ENCODE peak calls at places on chromosome 22, in six cellular contexts. One of them, this sample, is unnamed. For H3K4me1, the result is how much of the 10 kb centered on the place peaks cover.

GRCh38 chr22:24102366-24103200 is 78.7 kb upstream of the SUSD2 start:
- DNase-seq in spleen: peak
- DNase-seq in suprapubic skin: peak
- DNase-seq in HCT116: no peak
- DNase-seq in Panc1: no peak
- DNase-seq in stomach: no peak
- DNase-seq in this sample: peak

GRCh38 chr22:33210129-33210784 is 152.1 kb upstream of the SYN3 start:
- DNase-seq in spleen: no peak
- DNase-seq in suprapubic skin: no peak
- DNase-seq in HCT116: no peak
- DNase-seq in Panc1: no peak
- DNase-seq in stomach: no peak
- DNase-seq in this sample: no peak

GRCh38 chr22:23119492-23120414 is 22.0 kb downstream of the RSPH14 start:
- DNase-seq in spleen: no peak
- DNase-seq in suprapubic skin: no peak
- DNase-seq in HCT116: no peak
- DNase-seq in Panc1: no peak
- DNase-seq in stomach: no peak
- DNase-seq in this sample: no peak

GRCh38 chr22:40434745-40435144 is 64.4 kb downstream of the SGSM3 start:
- DNase-seq in spleen: no peak
- DNase-seq in suprapubic skin: no peak
- DNase-seq in HCT116: no peak
- DNase-seq in Panc1: no peak
- DNase-seq in stomach: no peak
- DNase-seq in this sample: no peak

GRCh38 chr22:47370448-47371262 is 608.2 kb downstream of the TBC1D22A start:
- DNase-seq in spleen: peak
- DNase-seq in suprapubic skin: peak
- DNase-seq in HCT116: no peak
- DNase-seq in Panc1: no peak
- DNase-seq in stomach: peak
- DNase-seq in this sample: no peak

GRCh38 chr22:37496651-37497599 is 10.7 kb upstream of the MFNG start:
- DNase-seq in spleen: no peak
- DNase-seq in suprapubic skin: no peak
- DNase-seq in HCT116: no peak
- DNase-seq in Panc1: peak
- DNase-seq in stomach: no peak
- DNase-seq in this sample: no peak

GRCh38 chr22:44406581-44407403 is 91.2 kb downstream of the RTL6 start:
- DNase-seq in spleen: peak
- DNase-seq in suprapubic skin: peak
- DNase-seq in HCT116: no peak
- DNase-seq in Panc1: no peak
- DNase-seq in stomach: no peak
- DNase-seq in this sample: peak

GRCh38 chr22:19992921-19993355 is 23.7 kb downstream of the ARVCF start:
- DNase-seq in spleen: peak
- DNase-seq in suprapubic skin: no peak
- DNase-seq in HCT116: no peak
- DNase-seq in Panc1: no peak
- DNase-seq in stomach: no peak
- DNase-seq in this sample: no peak

GRCh38 chr22:28674121-28674563 is 5.5 kb downstream of the TTC28 start:
- DNase-seq in spleen: no peak
- DNase-seq in suprapubic skin: no peak
- DNase-seq in HCT116: no peak
- DNase-seq in Panc1: no peak
- DNase-seq in stomach: no peak
- DNase-seq in this sample: no peak

GRCh38 chr22:43470218-43470617 is 58.4 kb downstream of the MPPED1 start:
- DNase-seq in spleen: peak
- DNase-seq in suprapubic skin: no peak
- DNase-seq in HCT116: no peak
- DNase-seq in Panc1: no peak
- DNase-seq in stomach: no peak
- DNase-seq in this sample: no peak

GRCh38 chr22:20080776-20081654 is 974 bp downstream of the DGCR8 start:
- DNase-seq in spleen: peak
- DNase-seq in suprapubic skin: no peak
- DNase-seq in HCT116: no peak
- DNase-seq in Panc1: no peak
- DNase-seq in stomach: no peak
- DNase-seq in this sample: no peak

GRCh38 chr22:27129266-27129665 is 471.9 kb downstream of the MIAT start:
- DNase-seq in spleen: no peak
- DNase-seq in suprapubic skin: no peak
- DNase-seq in HCT116: no peak
- DNase-seq in Panc1: no peak
- DNase-seq in stomach: no peak
- DNase-seq in this sample: no peak

GRCh38 chr22:24424001-24424900 is 3.1 kb upstream of the ADORA2A start:
- DNase-seq in spleen: peak
- DNase-seq in suprapubic skin: no peak
- DNase-seq in HCT116: no peak
- DNase-seq in Panc1: no peak
- DNase-seq in stomach: no peak
- DNase-seq in this sample: no peak

GRCh38 chr22:23243006-23243573 is 62.8 kb downstream of the BCR start:
- DNase-seq in spleen: no peak
- DNase-seq in suprapubic skin: no peak
- DNase-seq in HCT116: no peak
- DNase-seq in Panc1: no peak
- DNase-seq in stomach: no peak
- DNase-seq in this sample: no peak

GRCh38 chr22:37018815-37019308 is 385 bp downstream of the TST start:
- DNase-seq in spleen: peak
- DNase-seq in suprapubic skin: peak
- DNase-seq in HCT116: no peak
- DNase-seq in Panc1: no peak
- DNase-seq in stomach: peak
- DNase-seq in this sample: peak

GRCh38 chr22:23206915-23207314 is 26.6 kb downstream of the BCR start:
- DNase-seq in spleen: no peak
- DNase-seq in suprapubic skin: no peak
- DNase-seq in HCT116: no peak
- DNase-seq in Panc1: no peak
- DNase-seq in stomach: no peak
- DNase-seq in this sample: no peak

GRCh38 chr22:49168219-49168813 is 659.4 kb downstream of the BRD1 start:
- DNase-seq in spleen: no peak
- DNase-seq in suprapubic skin: no peak
- DNase-seq in HCT116: no peak
- DNase-seq in Panc1: no peak
- DNase-seq in stomach: no peak
- DNase-seq in this sample: no peak

GRCh38 chr22:49166746-49167145 is 660.9 kb downstream of the BRD1 start:
- DNase-seq in spleen: no peak
- DNase-seq in suprapubic skin: no peak
- DNase-seq in HCT116: no peak
- DNase-seq in Panc1: no peak
- DNase-seq in stomach: no peak
- DNase-seq in this sample: no peak

GRCh38 chr22:49163960-49164690 is 663.5 kb downstream of the BRD1 start:
- DNase-seq in spleen: no peak
- DNase-seq in suprapubic skin: no peak
- DNase-seq in HCT116: no peak
- DNase-seq in Panc1: no peak
- DNase-seq in stomach: no peak
- DNase-seq in this sample: no peak

GRCh38 chr22:49164773-49165320 is 662.8 kb downstream of the BRD1 start:
- DNase-seq in spleen: no peak
- DNase-seq in suprapubic skin: no peak
- DNase-seq in HCT116: no peak
- DNase-seq in Panc1: no peak
- DNase-seq in stomach: no peak
- DNase-seq in this sample: no peak

GRCh38 chr22:49166211-49166610 is 661.5 kb downstream of the BRD1 start:
- DNase-seq in spleen: no peak
- DNase-seq in suprapubic skin: no peak
- DNase-seq in HCT116: no peak
- DNase-seq in Panc1: no peak
- DNase-seq in stomach: no peak
- DNase-seq in this sample: no peak
- H3K4me1 ChIP-seq in spleen: under half
- H3K4me1 ChIP-seq in suprapubic skin: under half
- H3K4me1 ChIP-seq in HCT116: under half
- H3K4me1 ChIP-seq in Panc1: under half
- H3K4me1 ChIP-seq in stomach: under half
- H3K4me1 ChIP-seq in this sample: under half

GRCh38 chr22:46237453-46238158 is 12.5 kb downstream of the CDPF1 start:
- DNase-seq in spleen: no peak
- DNase-seq in suprapubic skin: no peak
- DNase-seq in HCT116: no peak
- DNase-seq in Panc1: no peak
- DNase-seq in stomach: no peak
- DNase-seq in this sample: no peak
- TF ChIP-seq POLR2AphosphoS5 in spleen: no peak
- TF ChIP-seq POLR2AphosphoS5 in suprapubic skin: no peak
- TF ChIP-seq POLR2AphosphoS5 in HCT116: no peak
- TF ChIP-seq POLR2AphosphoS5 in Panc1: no peak
- TF ChIP-seq POLR2AphosphoS5 in stomach: no peak
- TF ChIP-seq POLR2AphosphoS5 in this sample: peak

DNA sequence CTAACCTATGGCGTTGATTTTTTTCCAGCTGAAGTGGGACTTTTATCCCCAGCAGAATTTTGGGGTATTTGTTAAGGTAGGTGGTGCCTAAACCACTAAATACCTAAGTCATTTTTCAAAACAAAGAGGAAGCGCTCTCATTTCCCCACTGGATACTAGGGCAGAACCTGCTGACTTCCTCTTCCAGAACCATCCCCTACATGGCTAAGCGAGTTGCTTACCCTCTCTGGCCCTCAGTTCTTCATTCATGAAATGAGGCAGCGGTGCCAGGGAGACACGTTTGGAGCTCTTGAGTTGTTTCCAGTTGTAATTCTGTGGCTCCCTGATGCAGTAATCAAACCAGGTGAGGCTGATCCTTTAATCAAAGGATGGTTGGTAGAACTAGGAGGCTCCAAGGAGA is 10.0 kb upstream of the MTMR3 start:
- DNase-seq in spleen: no peak
- DNase-seq in suprapubic skin: no peak
- DNase-seq in HCT116: no peak
- DNase-seq in Panc1: no peak
- DNase-seq in stomach: no peak
- DNase-seq in this sample: no peak
- H3K4me1 ChIP-seq in spleen: under half
- H3K4me1 ChIP-seq in suprapubic skin: under half
- H3K4me1 ChIP-seq in HCT116: under half
- H3K4me1 ChIP-seq in Panc1: under half
- H3K4me1 ChIP-seq in stomach: under half
- H3K4me1 ChIP-seq in this sample: under half

DNA sequence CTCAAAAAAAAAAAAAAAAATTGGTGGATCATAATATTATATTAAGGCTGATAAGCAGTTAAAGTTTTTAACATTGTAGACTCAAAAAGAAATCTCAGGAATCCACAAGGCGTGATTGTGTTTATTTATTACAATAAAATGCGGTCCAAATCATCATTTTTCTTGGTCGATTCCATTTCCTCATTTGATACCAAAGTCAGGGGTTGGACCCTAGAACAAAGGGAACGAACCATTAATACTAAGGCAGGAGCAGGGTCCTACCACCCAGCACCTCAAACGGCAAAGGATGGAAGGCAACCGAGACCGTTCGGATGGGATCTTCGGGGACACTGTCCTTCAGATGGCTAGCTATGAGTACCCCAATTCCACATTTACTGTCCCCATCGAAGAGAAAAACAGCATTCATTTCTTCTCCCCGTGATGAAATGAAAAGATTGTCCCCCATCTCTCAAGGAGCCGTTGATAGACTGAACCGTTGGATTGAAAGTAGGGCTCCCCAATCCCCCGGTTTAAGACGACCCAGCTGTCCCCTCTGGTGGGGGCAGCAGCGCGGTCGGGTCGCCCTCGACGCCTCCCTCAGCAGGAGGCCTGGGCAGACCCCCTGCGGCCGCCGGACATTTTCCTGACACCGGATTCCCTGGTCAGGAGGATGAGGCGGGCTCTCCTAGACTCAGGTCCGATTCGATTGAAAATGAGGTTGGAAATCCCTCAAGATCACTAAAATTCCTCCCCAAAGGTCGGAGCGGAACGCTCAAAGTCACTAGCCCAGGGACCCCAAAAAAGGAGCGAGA is 607 bp downstream of the DMC1 start:
- DNase-seq in spleen: peak
- DNase-seq in suprapubic skin: peak
- DNase-seq in HCT116: no peak
- DNase-seq in Panc1: no peak
- DNase-seq in stomach: no peak
- DNase-seq in this sample: peak
- TF ChIP-seq POLR2AphosphoS5 in spleen: no peak
- TF ChIP-seq POLR2AphosphoS5 in suprapubic skin: no peak
- TF ChIP-seq POLR2AphosphoS5 in HCT116: no peak
- TF ChIP-seq POLR2AphosphoS5 in Panc1: no peak
- TF ChIP-seq POLR2AphosphoS5 in stomach: no peak
- TF ChIP-seq POLR2AphosphoS5 in this sample: no peak

GRCh38 chr22:17429516-17429915 is 60.3 kb downstream of the CECR2 start:
- DNase-seq in spleen: no peak
- DNase-seq in suprapubic skin: no peak
- DNase-seq in HCT116: no peak
- DNase-seq in Panc1: no peak
- DNase-seq in stomach: no peak
- DNase-seq in this sample: no peak

GRCh38 chr22:17418890-17419324 is 49.6 kb downstream of the CECR2 start:
- DNase-seq in spleen: no peak
- DNase-seq in suprapubic skin: no peak
- DNase-seq in HCT116: no peak
- DNase-seq in Panc1: no peak
- DNase-seq in stomach: no peak
- DNase-seq in this sample: no peak

GRCh38 chr22:17419348-17419747 is 50.1 kb downstream of the CECR2 start:
- DNase-seq in spleen: no peak
- DNase-seq in suprapubic skin: no peak
- DNase-seq in HCT116: no peak
- DNase-seq in Panc1: no peak
- DNase-seq in stomach: no peak
- DNase-seq in this sample: no peak

GRCh38 chr22:17422736-17423343 is 53.6 kb downstream of the CECR2 start:
- DNase-seq in spleen: no peak
- DNase-seq in suprapubic skin: no peak
- DNase-seq in HCT116: no peak
- DNase-seq in Panc1: no peak
- DNase-seq in stomach: no peak
- DNase-seq in this sample: no peak

GRCh38 chr22:17423616-17424015 is 54.4 kb downstream of the CECR2 start:
- DNase-seq in spleen: no peak
- DNase-seq in suprapubic skin: no peak
- DNase-seq in HCT116: no peak
- DNase-seq in Panc1: no peak
- DNase-seq in stomach: no peak
- DNase-seq in this sample: no peak
- H3K4me1 ChIP-seq in spleen: under half
- H3K4me1 ChIP-seq in suprapubic skin: under half
- H3K4me1 ChIP-seq in HCT116: under half
- H3K4me1 ChIP-seq in Panc1: under half
- H3K4me1 ChIP-seq in stomach: under half
- H3K4me1 ChIP-seq in this sample: under half